ENCODE peak calls at places on chromosomes 12 and 14, in six cellular contexts. Z, C, N, F, U and Q are unnamed samples.

GRCh38 chr14:95098984-95099599 is 58.2 kb downstream of the DICER1 start:
- DNase-seq in Z (peak), C (peak), N (peak), F (no peak), U (no peak), Q (peak)

GRCh38 chr12:103854372-103854973 is 13.4 kb upstream of the NT5DC3 start:
- DNase-seq in Z (no peak), C (no peak), N (no peak), F (no peak), U (no peak), Q (no peak)

GRCh38 chr14:21486640-21487087 is 9.7 kb downstream of the TOX4 start:
- DNase-seq in Z (no peak), C (no peak), N (no peak), F (no peak), U (no peak), Q (no peak)

GRCh38 chr12:52119398-52120254 is 40.1 kb downstream of the SMIM41 start:
- DNase-seq in Z (peak), C (no peak), N (peak), F (peak), U (peak), Q (peak)

GRCh38 chr14:69315302-69315701 is 55.3 kb downstream of the GALNT16 start:
- DNase-seq in Z (no peak), C (no peak), N (peak), F (no peak), U (no peak), Q (no peak)

GRCh38 chr12:50603817-50604639 is 99.2 kb downstream of the DIP2B start:
- DNase-seq in Z (no peak), C (peak), N (no peak), F (no peak), U (no peak), Q (no peak)

GRCh38 chr14:26963696-26964095 is 365.9 kb upstream of the NOVA1 start:
- DNase-seq in Z (no peak), C (no peak), N (no peak), F (no peak), U (no peak), Q (no peak)

GRCh38 chr14:67166450-67166853 is 22.8 kb upstream of the GARIN2 start:
- DNase-seq in Z (no peak), C (no peak), N (peak), F (peak), U (peak), Q (peak)

GRCh38 chr14:99522025-99522401 is 40.8 kb downstream of the CCNK start:
- DNase-seq in Z (no peak), C (no peak), N (no peak), F (no peak), U (no peak), Q (no peak)

GRCh38 chr12:39157696-39158342 is 252.4 kb upstream of the CPNE8 start:
- DNase-seq in Z (no peak), C (peak), N (no peak), F (no peak), U (no peak), Q (no peak)

GRCh38 chr12:45247589-45247988 is 31.7 kb downstream of the ANO6 start:
- DNase-seq in Z (no peak), C (no peak), N (no peak), F (no peak), U (no peak), Q (no peak)

GRCh38 chr12:122547330-122547729 is 20.3 kb downstream of the KNTC1 start:
- DNase-seq in Z (no peak), C (no peak), N (no peak), F (no peak), U (no peak), Q (no peak)

GRCh38 chr12:28988384-28988704 is 160.7 kb upstream of the FAR2 start:
- DNase-seq in Z (no peak), C (no peak), N (no peak), F (no peak), U (no peak), Q (no peak)

GRCh38 chr14:30193791-30194407 is 266.3 kb upstream of the PRKD1 start:
- DNase-seq in Z (no peak), C (no peak), N (no peak), F (no peak), U (no peak), Q (no peak)